ENCODE peak calls at places on chromosomes 4 and X, in six cellular contexts. One of them, this sample, is unnamed.

GRCh38 chrX:23788521-23788920 is 5.5 kb downstream of the SAT1 start:
- DNase-seq in neuronal stem cell: no peak
- DNase-seq in trophoblast cell: no peak
- DNase-seq in transverse colon: no peak
- DNase-seq in tibial nerve: no peak
- DNase-seq in hepatocyte: no peak
- DNase-seq in this sample: no peak

GRCh38 chr4:108763226-108763593 is 357 bp upstream of the ETNPPL start:
- DNase-seq in hepatocyte: no peak
- DNase-seq in tibial nerve: no peak
- DNase-seq in trophoblast cell: no peak
- DNase-seq in neuronal stem cell: no peak
- DNase-seq in transverse colon: no peak
- DNase-seq in this sample: no peak

GRCh38 chrX:323721-324628 is 5.4 kb upstream of the GTPBP6 start:
- DNase-seq in neuronal stem cell: no peak
- DNase-seq in hepatocyte: peak
- DNase-seq in transverse colon: peak
- DNase-seq in tibial nerve: no peak
- DNase-seq in trophoblast cell: peak
- DNase-seq in this sample: peak

GRCh38 chrX:12113321-12113720 is 25.0 kb upstream of the FRMPD4 start:
- DNase-seq in hepatocyte: no peak
- DNase-seq in trophoblast cell: no peak
- DNase-seq in transverse colon: no peak
- DNase-seq in neuronal stem cell: no peak
- DNase-seq in tibial nerve: no peak
- DNase-seq in this sample: no peak

GRCh38 chrX:24426340-24426913 is 38.7 kb upstream of the PDK3 start:
- DNase-seq in hepatocyte: no peak
- DNase-seq in trophoblast cell: peak
- DNase-seq in neuronal stem cell: no peak
- DNase-seq in transverse colon: no peak
- DNase-seq in tibial nerve: no peak
- DNase-seq in this sample: peak

GRCh38 chrX:53294024-53294648 is 12.8 kb upstream of the IQSEC2 start:
- DNase-seq in hepatocyte: no peak
- DNase-seq in trophoblast cell: peak
- DNase-seq in transverse colon: no peak
- DNase-seq in tibial nerve: no peak
- DNase-seq in neuronal stem cell: no peak
- DNase-seq in this sample: no peak

GRCh38 chrX:107683124-107683895 is 55.0 kb downstream of the PRPS1 start:
- DNase-seq in tibial nerve: no peak
- DNase-seq in trophoblast cell: no peak
- DNase-seq in hepatocyte: peak
- DNase-seq in transverse colon: peak
- DNase-seq in neuronal stem cell: no peak
- DNase-seq in this sample: no peak

GRCh38 chr4:65865489-65865888 is 195.2 kb upstream of the EPHA5 start:
- DNase-seq in tibial nerve: no peak
- DNase-seq in trophoblast cell: no peak
- DNase-seq in neuronal stem cell: no peak
- DNase-seq in hepatocyte: peak
- DNase-seq in transverse colon: no peak
- DNase-seq in this sample: no peak

GRCh38 chr4:6746721-6747689 is 31.0 kb downstream of the BLOC1S4 start:
- DNase-seq in hepatocyte: peak
- DNase-seq in neuronal stem cell: no peak
- DNase-seq in tibial nerve: no peak
- DNase-seq in transverse colon: peak
- DNase-seq in trophoblast cell: no peak
- DNase-seq in this sample: no peak

GRCh38 chrX:12950851-12951589 is 23.9 kb upstream of the TMSB4X start:
- DNase-seq in transverse colon: peak
- DNase-seq in tibial nerve: no peak
- DNase-seq in hepatocyte: peak
- DNase-seq in neuronal stem cell: no peak
- DNase-seq in trophoblast cell: peak
- DNase-seq in this sample: no peak

GRCh38 chr4:7757501-7758443 is 181.9 kb downstream of the AFAP1 start:
- DNase-seq in neuronal stem cell: peak
- DNase-seq in tibial nerve: no peak
- DNase-seq in transverse colon: no peak
- DNase-seq in hepatocyte: peak
- DNase-seq in trophoblast cell: no peak
- DNase-seq in this sample: no peak

GRCh38 chr4:81352476-81352875 is 119.2 kb downstream of the RASGEF1B start:
- DNase-seq in neuronal stem cell: no peak
- DNase-seq in hepatocyte: no peak
- DNase-seq in trophoblast cell: no peak
- DNase-seq in tibial nerve: no peak
- DNase-seq in transverse colon: no peak
- DNase-seq in this sample: no peak

GRCh38 chrX:134891652-134892051 is 99.1 kb upstream of the SMIM10 start:
- DNase-seq in tibial nerve: no peak
- DNase-seq in trophoblast cell: no peak
- DNase-seq in hepatocyte: no peak
- DNase-seq in transverse colon: no peak
- DNase-seq in neuronal stem cell: no peak
- DNase-seq in this sample: no peak

GRCh38 chr4:149164282-149164681 is 651.4 kb downstream of the IQCM start:
- DNase-seq in tibial nerve: no peak
- DNase-seq in transverse colon: no peak
- DNase-seq in hepatocyte: peak
- DNase-seq in trophoblast cell: no peak
- DNase-seq in neuronal stem cell: peak
- DNase-seq in this sample: no peak

GRCh38 chr4:123811763-123812390 is 415.3 kb downstream of the SPRY1 start:
- DNase-seq in tibial nerve: no peak
- DNase-seq in neuronal stem cell: no peak
- DNase-seq in hepatocyte: no peak
- DNase-seq in transverse colon: no peak
- DNase-seq in trophoblast cell: no peak
- DNase-seq in this sample: no peak

GRCh38 chr4:145804134-145804533 is 124.2 kb downstream of the C4orf51 start:
- DNase-seq in trophoblast cell: peak
- DNase-seq in tibial nerve: no peak
- DNase-seq in hepatocyte: peak
- DNase-seq in neuronal stem cell: no peak
- DNase-seq in transverse colon: no peak
- DNase-seq in this sample: peak

GRCh38 chr4:173076903-173077629 is 91.5 kb upstream of the GALNT7 start:
- DNase-seq in tibial nerve: no peak
- DNase-seq in hepatocyte: no peak
- DNase-seq in trophoblast cell: no peak
- DNase-seq in neuronal stem cell: no peak
- DNase-seq in transverse colon: no peak
- DNase-seq in this sample: no peak

GRCh38 chrX:115311666-115312065 is 22.2 kb downstream of the LUZP4 start:
- DNase-seq in neuronal stem cell: no peak
- DNase-seq in trophoblast cell: peak
- DNase-seq in hepatocyte: peak
- DNase-seq in transverse colon: no peak
- DNase-seq in tibial nerve: no peak
- DNase-seq in this sample: no peak

GRCh38 chr4:20364969-20365368 is 113.3 kb downstream of the SLIT2 start:
- DNase-seq in tibial nerve: no peak
- DNase-seq in neuronal stem cell: no peak
- DNase-seq in trophoblast cell: no peak
- DNase-seq in transverse colon: no peak
- DNase-seq in hepatocyte: no peak
- DNase-seq in this sample: no peak

GRCh38 chrX:13747836-13748235 is 13.3 kb downstream of the OFD1 start:
- DNase-seq in neuronal stem cell: no peak
- DNase-seq in hepatocyte: peak
- DNase-seq in tibial nerve: no peak
- DNase-seq in transverse colon: peak
- DNase-seq in trophoblast cell: peak
- DNase-seq in this sample: no peak

GRCh38 chr4:174110180-174110579 is 173.3 kb downstream of the FBXO8 start:
- DNase-seq in trophoblast cell: no peak
- DNase-seq in neuronal stem cell: no peak
- DNase-seq in hepatocyte: no peak
- DNase-seq in transverse colon: no peak
- DNase-seq in tibial nerve: no peak
- DNase-seq in this sample: no peak

GRCh38 chr4:25437951-25438350 is 60.9 kb downstream of the ANAPC4 start:
- DNase-seq in trophoblast cell: no peak
- DNase-seq in transverse colon: no peak
- DNase-seq in tibial nerve: no peak
- DNase-seq in neuronal stem cell: no peak
- DNase-seq in hepatocyte: no peak
- DNase-seq in this sample: no peak
- H3K27ac ChIP-seq in trophoblast cell: no peak
- H3K27ac ChIP-seq in transverse colon: no peak
- H3K27ac ChIP-seq in tibial nerve: no peak
- H3K27ac ChIP-seq in neuronal stem cell: no peak
- H3K27ac ChIP-seq in hepatocyte: no peak
- H3K27ac ChIP-seq in this sample: no peak

DNA sequence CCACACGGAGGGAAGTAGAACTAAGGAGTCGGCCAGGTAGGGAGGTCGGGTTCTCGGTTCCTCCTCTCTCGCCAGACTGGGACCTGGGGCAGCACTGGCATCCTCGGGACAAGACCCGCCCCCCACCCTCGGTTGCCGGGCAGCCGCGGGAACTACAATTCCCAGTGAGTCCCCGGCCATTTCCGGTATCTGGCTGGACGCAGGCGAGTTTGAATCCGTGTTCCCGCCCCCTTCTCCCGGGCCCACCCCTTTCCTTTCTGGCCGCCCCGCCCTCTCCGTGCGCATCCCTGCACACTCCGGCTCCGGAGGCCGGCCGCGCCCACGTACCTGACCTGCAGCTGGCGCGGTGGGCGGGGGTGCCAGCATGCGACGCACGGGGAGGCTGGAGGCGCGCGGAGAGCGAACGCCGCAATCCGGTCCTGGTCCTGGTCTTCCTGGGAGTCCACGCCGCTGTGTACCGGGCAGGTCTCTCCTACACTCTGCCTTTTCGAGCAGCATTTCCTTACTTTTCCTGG is 10.2 kb upstream of the DLG3 start:
- DNase-seq in hepatocyte: peak
- DNase-seq in trophoblast cell: peak
- DNase-seq in tibial nerve: peak
- DNase-seq in neuronal stem cell: peak
- DNase-seq in transverse colon: peak
- DNase-seq in this sample: no peak
- H3K27ac ChIP-seq in hepatocyte: peak
- H3K27ac ChIP-seq in trophoblast cell: no peak
- H3K27ac ChIP-seq in tibial nerve: no peak
- H3K27ac ChIP-seq in neuronal stem cell: no peak
- H3K27ac ChIP-seq in transverse colon: peak
- H3K27ac ChIP-seq in this sample: peak

GRCh38 chr4:138399041-138399440 is 156.9 kb upstream of the SLC7A11 start:
- DNase-seq in hepatocyte: no peak
- DNase-seq in tibial nerve: no peak
- DNase-seq in trophoblast cell: no peak
- DNase-seq in transverse colon: no peak
- DNase-seq in neuronal stem cell: no peak
- DNase-seq in this sample: no peak
- H3K27ac ChIP-seq in hepatocyte: no peak
- H3K27ac ChIP-seq in tibial nerve: no peak
- H3K27ac ChIP-seq in trophoblast cell: no peak
- H3K27ac ChIP-seq in transverse colon: no peak
- H3K27ac ChIP-seq in neuronal stem cell: no peak
- H3K27ac ChIP-seq in this sample: no peak

GRCh38 chr4:88382621-88383020 is 4.0 kb downstream of the HERC6 start:
- DNase-seq in tibial nerve: no peak
- DNase-seq in neuronal stem cell: no peak
- DNase-seq in hepatocyte: no peak
- DNase-seq in trophoblast cell: no peak
- DNase-seq in transverse colon: no peak
- DNase-seq in this sample: peak
- H3K27ac ChIP-seq in tibial nerve: no peak
- H3K27ac ChIP-seq in neuronal stem cell: no peak
- H3K27ac ChIP-seq in hepatocyte: peak
- H3K27ac ChIP-seq in trophoblast cell: no peak
- H3K27ac ChIP-seq in transverse colon: no peak
- H3K27ac ChIP-seq in this sample: no peak